ENCODE peak calls at places on chromosomes 5 and 9, in four cellular contexts. Q is esophagus squamous epithelium, U is ovary, W is Panc1. Z is an unnamed sample.
A peak's percentile ranks its signal among the peaks of the same experiment; 100 is the strongest.

GRCh38 chr5:150514708-150515211 is 6.8 kb downstream of the NDST1 start:
- DNase-seq in Q (no peak), U (no peak), W (no peak), Z (no peak)

GRCh38 chr5:56367752-56368151 is 134.6 kb upstream of the ANKRD55 start:
- DNase-seq in Q (no peak), U (no peak), W (no peak), Z (no peak)

GRCh38 chr5:143812085-143812705 is at the start of gene HMHB1:
- DNase-seq in Q (no peak), U (no peak), W (no peak), Z (no peak)

GRCh38 chr5:91296691-91297143 is 86.4 kb downstream of the ARRDC3 start:
- DNase-seq in Q (no peak), U (no peak), W (no peak), Z (no peak)

GRCh38 chr9:13437898-13438297 is 158.4 kb upstream of the MPDZ start:
- DNase-seq in Q (no peak), U (no peak), W (no peak), Z (no peak)

GRCh38 chr5:55172051-55172899 is 702 bp downstream of the CDC20B start:
- DNase-seq in Q (peak; percentile 2), U (no peak), W (peak; percentile 65), Z (no peak)

GRCh38 chr9:70250221-70250620 is 8.6 kb upstream of the SMC5 start:
- DNase-seq in Q (no peak), U (no peak), W (no peak), Z (no peak)

GRCh38 chr9:105063665-105064247 is 135.8 kb upstream of the ABCA1 start:
- DNase-seq in Q (no peak), U (peak; percentile 53), W (no peak), Z (no peak)

GRCh38 chr5:66828551-66829421 is 232.6 kb downstream of the MAST4 start:
- DNase-seq in Q (peak; percentile 6), U (peak; percentile 54), W (no peak), Z (no peak)

GRCh38 chr5:7382588-7382987 is 13.3 kb upstream of the ADCY2 start:
- DNase-seq in Q (no peak), U (no peak), W (no peak), Z (no peak)

GRCh38 chr5:154478224-154478565 is at the start of gene HAND1:
- DNase-seq in Q (no peak), U (no peak), W (no peak), Z (no peak)

GRCh38 chr5:177455036-177455660 is 8.5 kb downstream of the PRR7 start:
- DNase-seq in Q (no peak), U (peak; percentile 87), W (peak; percentile 48), Z (no peak)

GRCh38 chr5:157473383-157474370 is 13.7 kb downstream of the NIPAL4 start:
- DNase-seq in Q (no peak), U (no peak), W (no peak), Z (no peak)

GRCh38 chr5:41747291-41747690 is 122.9 kb downstream of the OXCT1 start:
- DNase-seq in Q (no peak), U (no peak), W (no peak), Z (no peak)

GRCh38 chr9:93903886-93904648 is 51.1 kb downstream of the BARX1 start:
- DNase-seq in Q (no peak), U (peak; percentile 15), W (no peak), Z (no peak)

GRCh38 chr5:90166816-90167215 is 242.7 kb downstream of the CETN3 start:
- DNase-seq in Q (no peak), U (no peak), W (no peak), Z (no peak)

GRCh38 chr5:37435261-37435660 is 56.1 kb downstream of the WDR70 start:
- DNase-seq in Q (no peak), U (no peak), W (no peak), Z (no peak)
- H3K4me3 ChIP-seq in Q (no peak overlapping the region), U (no peak overlapping the region), W (no peak overlapping the region), Z (no peak overlapping the region)

GRCh38 chr9:129860653-129861446 is 25.6 kb downstream of the USP20 start:
- DNase-seq in Q (no peak), U (no peak), W (no peak), Z (no peak)

GRCh38 chr9:129863059-129863690 is 27.9 kb downstream of the USP20 start:
- DNase-seq in Q (no peak), U (no peak), W (no peak), Z (no peak)

GRCh38 chr9:129858167-129858962 is 23.1 kb downstream of the USP20 start:
- DNase-seq in Q (no peak), U (no peak), W (no peak), Z (no peak)

GRCh38 chr9:129864991-129865647 is 29.9 kb downstream of the USP20 start:
- DNase-seq in Q (no peak), U (no peak), W (no peak), Z (no peak)

GRCh38 chr9:129861447-129861827 is 26.2 kb downstream of the USP20 start:
- DNase-seq in Q (no peak), U (no peak), W (no peak), Z (no peak)
- H3K36me3 ChIP-seq in Q (peaks cover 94% of the 10 kb centered on the region), U (no peaks in the 10 kb centered on the region), W (no peaks in the 10 kb centered on the region), Z (peaks cover 2% of the 10 kb centered on the region)

GRCh38 chr5:109083937-109084336 is 325.8 kb downstream of the PJA2 start:
- DNase-seq in Q (no peak), U (no peak), W (no peak), Z (no peak)

GRCh38 chr5:109089191-109089590 is 320.6 kb downstream of the PJA2 start:
- DNase-seq in Q (no peak), U (no peak), W (no peak), Z (no peak)
- H3K4me3 ChIP-seq in Q (no peak overlapping the region), U (no peak overlapping the region), W (no peak overlapping the region), Z (no peak overlapping the region)

GRCh38 chr5:132214491-132214890 is 13.2 kb downstream of the P4HA2 start:
- DNase-seq in Q (no peak), U (no peak), W (no peak), Z (no peak)
- H3K36me3 ChIP-seq in Q (peaks cover 66% of the 10 kb centered on the region), U (no peaks in the 10 kb centered on the region), W (no peaks in the 10 kb centered on the region), Z (no peaks in the 10 kb centered on the region)

GRCh38 chr9:129838707-129839259 is 3.5 kb downstream of the USP20 start:
- DNase-seq in Q (no peak), U (no peak), W (no peak), Z (no peak)
- H3K4me3 ChIP-seq in Q (no peak overlapping the region), U (no peak overlapping the region), W (no peak overlapping the region), Z (no peak overlapping the region)

GRCh38 chr5:172051643-172052362 is 45.4 kb upstream of the FBXW11 start:
- DNase-seq in Q (no peak), U (no peak), W (no peak), Z (no peak)
- H3K36me3 ChIP-seq in Q (peaks cover 62% of the 10 kb centered on the region), U (no peaks in the 10 kb centered on the region), W (no peaks in the 10 kb centered on the region), Z (peaks cover 5% of the 10 kb centered on the region)

GRCh38 chr9:24333629-24334028 is 212.1 kb downstream of the IZUMO3 start:
- DNase-seq in Q (no peak), U (no peak), W (no peak), Z (no peak)
- H3K4me3 ChIP-seq in Q (no peak overlapping the region), U (no peak overlapping the region), W (no peak overlapping the region), Z (no peak overlapping the region)

GRCh38 chr5:147407094-147407681 is 102.7 kb downstream of the DPYSL3 start:
- DNase-seq in Q (no peak), U (no peak), W (no peak), Z (no peak)
- H3K36me3 ChIP-seq in Q (peaks cover 16% of the 10 kb centered on the region), U (peaks cover 4% of the 10 kb centered on the region), W (no peaks in the 10 kb centered on the region), Z (peaks cover 49% of the 10 kb centered on the region)

GRCh38 chr9:133605446-133605845 is 3.7 kb downstream of the FAM163B start:
- DNase-seq in Q (no peak), U (no peak), W (no peak), Z (no peak)
- H3K4me3 ChIP-seq in Q (no peak overlapping the region), U (no peak overlapping the region), W (no peak overlapping the region), Z (no peak overlapping the region)

GRCh38 chr5:32264954-32265572 is 47.7 kb downstream of the MTMR12 start:
- DNase-seq in Q (no peak), U (no peak), W (no peak), Z (no peak)
- H3K36me3 ChIP-seq in Q (peaks cover 100% of the 10 kb centered on the region), U (no peaks in the 10 kb centered on the region), W (peaks cover 4% of the 10 kb centered on the region), Z (peaks cover 7% of the 10 kb centered on the region)